ENCODE peak calls at places on chromosomes 6 and 20, in six cellular contexts. O, I, R, E, V and Q are unnamed samples.
A peak's percentile ranks its signal among the peaks of the same experiment; 100 is the strongest.

GRCh38 chr20:38704136-38704535 is 20.1 kb upstream of the SLC32A1 start:
- DNase-seq in O (no peak), E (no peak), V (no peak), I (no peak), R (no peak), Q (no peak)

GRCh38 chr6:42279144-42279781 is 61.6 kb upstream of the MRPS10 start:
- DNase-seq in R (no peak), O (peak; percentile 39), I (no peak), E (no peak), V (peak; percentile 38), Q (peak; percentile 86)

GRCh38 chr20:57409672-57410397 is 18.6 kb downstream of the RBM38 start:
- DNase-seq in O (no peak), E (no peak), I (no peak), R (no peak), V (no peak), Q (no peak)

GRCh38 chr6:24581084-24581669 is 64.8 kb downstream of the KIAA0319 start:
- DNase-seq in V (peak; percentile 72), O (peak; percentile 72), E (peak; percentile 62), R (peak; percentile 78), I (peak; percentile 72), Q (peak; percentile 58)

GRCh38 chr6:112760831-112761230 is 413.7 kb downstream of the RFPL4B start:
- DNase-seq in V (no peak), I (no peak), R (no peak), O (no peak), E (no peak), Q (no peak)

GRCh38 chr20:47223896-47224295 is 132.6 kb downstream of the ZMYND8 start:
- DNase-seq in O (no peak), V (no peak), I (no peak), E (no peak), R (no peak), Q (no peak)

GRCh38 chr20:48215536-48215935 is 430.3 kb upstream of the SULF2 start:
- DNase-seq in V (no peak), O (no peak), E (no peak), R (no peak), I (no peak), Q (peak; percentile 40)

GRCh38 chr6:26155066-26155925 is 68.1 kb downstream of the HFE start:
- DNase-seq in R (no peak), V (no peak), E (peak; percentile 55), I (peak; percentile 59), O (peak; percentile 59), Q (peak; percentile 37)

GRCh38 chr6:3762852-3763251 is 11.3 kb upstream of the PXDC1 start:
- DNase-seq in E (no peak), R (no peak), V (no peak), O (no peak), I (no peak), Q (no peak)

GRCh38 chr6:37554480-37554819 is 54.8 kb upstream of the CCDC167 start:
- DNase-seq in E (peak; percentile 76), O (no peak), I (no peak), R (no peak), V (no peak), Q (peak; percentile 73)

GRCh38 chr6:116483616-116484015 is 22.4 kb downstream of the CALHM6 start:
- DNase-seq in V (no peak), O (no peak), I (no peak), E (no peak), R (no peak), Q (no peak)

GRCh38 chr20:10492065-10492464 is 57.0 kb downstream of the SLX4IP start:
- DNase-seq in E (no peak), O (no peak), R (no peak), V (no peak), I (no peak), Q (peak; percentile 55)

GRCh38 chr6:107917468-107918375 is 40.3 kb downstream of the SEC63 start:
- DNase-seq in V (no peak), E (no peak), R (no peak), O (no peak), I (no peak), Q (no peak)

GRCh38 chr6:167974644-167975344 is 22.7 kb upstream of the KIF25 start:
- DNase-seq in R (no peak), O (no peak), V (no peak), E (no peak), I (no peak), Q (no peak)

GRCh38 chr6:157838718-157839430 is 15.8 kb downstream of the SNX9 start:
- DNase-seq in O (no peak), R (no peak), V (no peak), E (no peak), I (no peak), Q (no peak)

GRCh38 chr6:134510121-134510520 is 192.2 kb upstream of the SGK1 start:
- DNase-seq in I (no peak), R (no peak), V (no peak), E (no peak), O (no peak), Q (no peak)

GRCh38 chr20:4435210-4435609 is 286.5 kb upstream of the PRND start:
- DNase-seq in R (no peak), E (no peak), V (no peak), I (no peak), O (no peak), Q (peak; percentile 79)

GRCh38 chr6:105593056-105593455 is 190.2 kb upstream of the PREP start:
- DNase-seq in V (no peak), E (no peak), I (no peak), R (no peak), O (no peak), Q (peak; percentile 94)

GRCh38 chr6:148716811-148717210 is 30.0 kb upstream of the UST start:
- DNase-seq in E (no peak), V (no peak), I (no peak), R (no peak), O (no peak), Q (no peak)

GRCh38 chr6:95545691-95546090 is 31.6 kb upstream of the MANEA start:
- DNase-seq in R (no peak), V (no peak), I (no peak), E (no peak), O (no peak), Q (no peak)

GRCh38 chr6:82767447-82767846 is 298.2 kb downstream of the UBE3D start:
- DNase-seq in E (no peak), O (no peak), V (no peak), R (no peak), I (no peak), Q (no peak)

GRCh38 chr20:53725575-53725970 is 131.9 kb upstream of the ZNF217 start:
- DNase-seq in O (no peak), E (no peak), V (no peak), R (no peak), I (no peak), Q (no peak)

GRCh38 chr6:148404456-148405022 is 61.9 kb downstream of the SASH1 start:
- DNase-seq in O (no peak), V (no peak), E (no peak), R (no peak), I (no peak), Q (no peak)

GRCh38 chr6:155080876-155081845 is 86.0 kb downstream of the TIAM2 start:
- DNase-seq in V (no peak), O (no peak), I (no peak), E (peak; percentile 74), R (no peak), Q (peak; percentile 62)

GRCh38 chr6:33589723-33590530 is 9.9 kb upstream of the BAK1 start:
- DNase-seq in O (peak; percentile 64), E (peak; percentile 82), I (peak; percentile 52), V (peak; percentile 18), R (peak; percentile 28), Q (peak; percentile 97)

GRCh38 chr6:7316658-7317533 is 3.9 kb upstream of the SSR1 start:
- DNase-seq in R (no peak), O (no peak), I (no peak), V (no peak), E (no peak), Q (no peak)

GRCh38 chr20:43736588-43737091 is 9.8 kb upstream of the GTSF1L start:
- DNase-seq in V (no peak), R (no peak), E (no peak), I (no peak), O (no peak), Q (peak; percentile 51)

GRCh38 chr6:89649682-89650081 is 11.1 kb upstream of the LYRM2 start:
- DNase-seq in E (no peak), O (no peak), R (no peak), I (no peak), V (no peak), Q (no peak)

GRCh38 chr20:14622796-14623195 is 285.4 kb upstream of the FLRT3 start:
- DNase-seq in E (no peak), V (no peak), I (no peak), O (no peak), R (no peak), Q (peak; percentile 5)

GRCh38 chr6:15755555-15755954 is 92.7 kb upstream of the DTNBP1 start:
- DNase-seq in R (no peak), I (no peak), E (no peak), V (no peak), O (no peak), Q (no peak)

GRCh38 chr20:34110025-34111013 is 1.7 kb downstream of the EIF2S2 start:
- DNase-seq in V (no peak), R (no peak), E (no peak), O (no peak), I (no peak), Q (peak; percentile 30)

GRCh38 chr6:50994026-50994720 is 175.5 kb downstream of the TFAP2B start:
- DNase-seq in R (no peak), O (no peak), V (no peak), E (no peak), I (no peak), Q (no peak)

GRCh38 chr6:137365648-137366047 is 128.5 kb downstream of the OLIG3 start:
- DNase-seq in E (no peak), O (no peak), V (no peak), R (no peak), I (no peak), Q (no peak)

GRCh38 chr6:1713016-1713600 is 103.4 kb downstream of the FOXC1 start:
- DNase-seq in E (no peak), I (no peak), V (no peak), R (no peak), O (no peak), Q (no peak)

GRCh38 chr6:31826793-31827285 is 699 bp upstream of the HSPA1B start:
- DNase-seq in R (no peak), O (peak; percentile 95), I (peak; percentile 74), V (no peak), E (peak; percentile 73), Q (peak; percentile 90)

GRCh38 chr6:53359843-53360834 is 11.4 kb upstream of the ELOVL5 start:
- DNase-seq in I (no peak), V (no peak), E (no peak), R (no peak), O (no peak), Q (peak; percentile 24)